ENCODE peak calls at places on chromosomes 3 and 15, in five cellular contexts. O is tibial artery, T is natural killer cell, L is body of pancreas, S is K562. V is an unnamed sample.

GRCh38 chr3:43236008-43236407 is 50.3 kb upstream of the SNRK start:
- DNase-seq in L (no peak), T (no peak), S (no peak), O (no peak), V (peak)

GRCh38 chr3:5731100-5731499 is 543.6 kb downstream of the EDEM1 start:
- DNase-seq in T (no peak), S (peak), L (no peak), O (no peak), V (no peak)

GRCh38 chr3:34256021-34256420 is 457.6 kb downstream of the PDCD6IP start:
- DNase-seq in O (no peak), T (no peak), S (no peak), L (no peak), V (no peak)

GRCh38 chr15:90114451-90114901 is 12.2 kb upstream of the IDH2 start:
- DNase-seq in L (no peak), T (no peak), S (no peak), O (no peak), V (peak)

GRCh38 chr3:122183521-122183892 is at the start of gene CASR:
- DNase-seq in T (no peak), S (no peak), L (peak), O (no peak), V (peak)

GRCh38 chr3:13566769-13567310 is 17.9 kb downstream of the FBLN2 start:
- DNase-seq in T (no peak), O (no peak), L (no peak), S (no peak), V (no peak)

GRCh38 chr3:108599677-108600409 is 10.3 kb downstream of the DZIP3 start:
- DNase-seq in T (no peak), O (no peak), L (no peak), S (no peak), V (no peak)

GRCh38 chr15:34795267-34796081 is at the start of gene ACTC1:
- DNase-seq in L (peak), O (peak), T (no peak), S (peak), V (peak)

GRCh38 chr15:88646951-88647350 is 8.1 kb downstream of the ISG20 start:
- DNase-seq in L (no peak), S (no peak), T (no peak), O (peak), V (no peak)

GRCh38 chr3:169477790-169478189 is 185.7 kb downstream of the MECOM start:
- DNase-seq in O (no peak), S (no peak), T (no peak), L (no peak), V (no peak)

GRCh38 chr3:106719583-106719982 is 657.7 kb upstream of the CCDC54 start:
- DNase-seq in T (no peak), O (no peak), S (no peak), L (no peak), V (no peak)

GRCh38 chr3:64266065-64266874 is 41.0 kb upstream of the PRICKLE2 start:
- DNase-seq in T (no peak), O (no peak), L (no peak), S (no peak), V (peak)

GRCh38 chr15:57606816-57607215 is 15.1 kb downstream of the MYZAP start:
- DNase-seq in L (no peak), S (no peak), T (no peak), O (no peak), V (no peak)

GRCh38 chr3:188469228-188469885 is 315.4 kb downstream of the LPP start:
- DNase-seq in S (no peak), T (no peak), O (no peak), L (no peak), V (peak)

GRCh38 chr15:51765751-51766150 is 14.4 kb downstream of the TMOD2 start:
- DNase-seq in O (no peak), S (no peak), L (no peak), T (no peak), V (no peak)

GRCh38 chr15:58886921-58887320 is 46.6 kb downstream of the SLTM start:
- DNase-seq in L (no peak), O (no peak), S (no peak), T (no peak), V (no peak)

GRCh38 chr15:66498501-66499386 is 1.2 kb upstream of the SNAPC5 start:
- DNase-seq in T (no peak), S (no peak), L (no peak), O (no peak), V (peak)

GRCh38 chr3:72745146-72745976 is 102.9 kb downstream of the SHQ1 start:
- DNase-seq in T (no peak), S (no peak), L (peak), O (no peak), V (peak)

GRCh38 chr15:73991260-73991659 is 835 bp downstream of the STOML1 start:
- DNase-seq in T (no peak), S (no peak), O (peak), L (peak), V (no peak)

GRCh38 chr3:188229177-188229576 is 75.2 kb downstream of the LPP start:
- DNase-seq in L (no peak), O (no peak), S (no peak), T (no peak), V (no peak)

GRCh38 chr3:182533394-182533793 is 259.9 kb upstream of the ATP11B start:
- DNase-seq in O (no peak), S (peak), L (no peak), T (no peak), V (no peak)

GRCh38 chr15:74345051-74345450 is 22.4 kb downstream of the CYP11A1 start:
- DNase-seq in O (peak), S (no peak), T (no peak), L (no peak), V (peak)

GRCh38 chr3:50298836-50299637 is at the start of the genes HYAL3 and NAA80:
- DNase-seq in T (peak), O (peak), L (peak), S (peak), V (peak)
- TF ChIP-seq CTCF in T (peak), O (peak), L (no peak), S (peak), V (peak)

GRCh38 chr3:23919628-23920027 is 2.7 kb downstream of the RPL15 start:
- DNase-seq in L (no peak), O (no peak), S (no peak), T (no peak), V (no peak)

GRCh38 chr3:23916152-23916885 is 471 bp downstream of the NKIRAS1 start:
- DNase-seq in T (no peak), L (no peak), O (no peak), S (peak), V (no peak)

GRCh38 chr3:23915537-23916108 is 1.2 kb downstream of the NKIRAS1 start:
- DNase-seq in O (no peak), L (no peak), T (no peak), S (no peak), V (peak)

GRCh38 chr3:23913873-23914743 is 2.7 kb downstream of the NKIRAS1 start:
- DNase-seq in T (no peak), S (no peak), L (no peak), O (no peak), V (no peak)

GRCh38 chr3:23916886-23917815 is at the start of the genes NKIRAS1 and RPL15:
- DNase-seq in O (peak), S (peak), L (peak), T (peak), V (peak)
- TF ChIP-seq CTCF in O (peak), S (peak), L (peak), T (no peak), V (peak)

GRCh38 chr3:81416812-81417211 is 344.6 kb downstream of the GBE1 start:
- DNase-seq in O (no peak), S (no peak), L (no peak), T (no peak), V (no peak)

DNA sequence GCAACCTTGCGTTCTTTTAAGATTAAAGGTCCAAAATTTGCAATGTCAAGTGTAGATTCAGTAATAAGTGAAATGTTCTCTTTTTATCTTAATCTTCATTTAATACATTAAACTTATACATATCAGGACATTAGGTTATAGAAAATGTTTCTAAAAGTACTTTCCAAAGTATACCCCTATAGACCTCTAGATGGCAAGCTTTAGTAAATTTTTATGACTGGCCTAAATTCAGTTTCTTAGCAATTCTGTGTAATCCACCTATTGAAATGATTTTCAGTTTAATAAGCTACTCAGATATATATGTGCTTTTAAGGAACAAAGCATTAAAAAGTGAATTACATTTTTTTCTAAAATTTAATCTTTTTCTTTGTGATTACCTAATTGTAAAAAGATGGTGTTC is 342.2 kb downstream of the GBE1 start:
- DNase-seq in O (no peak), L (no peak), S (no peak), T (no peak), V (peak)
- TF ChIP-seq CTCF in O (peak), L (no peak), S (no peak), T (no peak), V (peak)

DNA sequence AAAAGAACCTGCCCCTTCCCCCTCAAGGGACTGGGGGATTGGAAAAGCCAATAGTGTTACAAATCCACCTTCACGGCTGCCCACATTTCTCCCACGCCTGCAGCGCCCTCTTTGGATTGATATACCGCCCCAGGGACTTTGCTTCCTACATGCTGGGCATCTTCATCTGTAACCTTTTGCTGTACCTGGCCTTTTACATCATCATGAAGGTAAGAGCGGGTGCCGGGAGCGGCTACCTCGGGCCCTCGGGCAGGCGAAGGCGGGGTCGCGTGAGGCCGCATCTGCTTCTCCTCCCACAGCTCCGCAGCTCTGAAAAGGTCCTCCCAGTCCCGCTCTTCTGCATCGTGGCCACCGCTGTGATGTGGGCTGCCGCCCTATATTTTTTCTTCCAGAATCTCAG is 73.1 kb downstream of the USF3 start:
- DNase-seq in O (no peak), S (no peak), T (no peak), L (no peak), V (no peak)
- TF ChIP-seq CTCF in O (no peak), S (no peak), T (no peak), L (no peak), V (peak)

GRCh38 chr3:21894459-21895083 is 143.6 kb upstream of the ZNF385D start:
- DNase-seq in L (peak), T (no peak), S (no peak), O (no peak), V (peak)
- TF ChIP-seq CTCF in L (peak), T (no peak), S (no peak), O (peak), V (peak)

V was measured in choroid plexus epithelial cell.